ENCODE peak calls at places on chromosome 19, in five cellular contexts. X is CD8-positive, alpha-beta T cell; G is testis; R is epithelial cell of esophagus; B is pancreas. V is an unnamed sample.

GRCh38 chr19:343451-343931 is 1.1 kb downstream of the MIER2 start:
- DNase-seq in B (no peak), R (peak), G (no peak), X (no peak), V (no peak)

GRCh38 chr19:5031231-5032100 is 62.6 kb downstream of the KDM4B start:
- DNase-seq in B (peak), X (peak), R (peak), G (peak), V (peak)

GRCh38 chr19:12975221-12975756 is 5.9 kb downstream of the DAND5 start:
- DNase-seq in G (no peak), X (no peak), B (no peak), R (no peak), V (no peak)

GRCh38 chr19:46840157-46840942 is 10.3 kb downstream of the AP2S1 start:
- DNase-seq in G (peak), R (peak), B (no peak), X (no peak), V (peak)

GRCh38 chr19:40070058-40070457 is 14.0 kb upstream of the ZNF780B start:
- DNase-seq in R (no peak), B (no peak), G (no peak), X (no peak), V (no peak)

GRCh38 chr19:39154084-39154625 is 28.6 kb downstream of the PAK4 start:
- DNase-seq in G (no peak), R (peak), B (no peak), X (no peak), V (no peak)

GRCh38 chr19:17687857-17688784 is at the start of gene UNC13A:
- DNase-seq in X (peak), G (peak), R (peak), B (peak), V (peak)

GRCh38 chr19:1445185-1445931 is 4.6 kb upstream of the APC2 start:
- DNase-seq in R (peak), G (peak), X (peak), B (no peak), V (peak)

GRCh38 chr19:37855098-37855497 is 51.3 kb downstream of the WDR87 start:
- DNase-seq in X (peak), B (peak), R (peak), G (peak), V (peak)

GRCh38 chr19:16920816-16921529 is 32.2 kb downstream of the F2RL3 start:
- DNase-seq in B (no peak), R (peak), X (no peak), G (no peak), V (no peak)

GRCh38 chr19:18470153-18470552 is 32.2 kb upstream of the ISYNA1 start:
- DNase-seq in R (no peak), X (no peak), G (no peak), B (no peak), V (peak)

GRCh38 chr19:40798997-40799557 is at the start of gene EGLN2:
- DNase-seq in R (no peak), G (no peak), X (no peak), B (no peak), V (no peak)

GRCh38 chr19:16814526-16815100 is 14.6 kb upstream of the SIN3B start:
- DNase-seq in R (peak), G (no peak), X (no peak), B (no peak), V (no peak)

GRCh38 chr19:47313754-47314133 is 4.1 kb downstream of the C5AR1 start:
- DNase-seq in R (no peak), X (no peak), B (no peak), G (no peak), V (no peak)

GRCh38 chr19:2810141-2811091 is 9.3 kb upstream of the ZNF554 start:
- DNase-seq in G (no peak), B (no peak), R (no peak), X (no peak), V (no peak)

GRCh38 chr19:56547535-56547934 is 8.8 kb downstream of the ZFP28 start:
- DNase-seq in X (no peak), R (no peak), G (no peak), B (no peak), V (no peak)
- TF ChIP-seq CTCF in X (no peak), R (no peak), G (no peak), B (no peak), V (peak)

DNA sequence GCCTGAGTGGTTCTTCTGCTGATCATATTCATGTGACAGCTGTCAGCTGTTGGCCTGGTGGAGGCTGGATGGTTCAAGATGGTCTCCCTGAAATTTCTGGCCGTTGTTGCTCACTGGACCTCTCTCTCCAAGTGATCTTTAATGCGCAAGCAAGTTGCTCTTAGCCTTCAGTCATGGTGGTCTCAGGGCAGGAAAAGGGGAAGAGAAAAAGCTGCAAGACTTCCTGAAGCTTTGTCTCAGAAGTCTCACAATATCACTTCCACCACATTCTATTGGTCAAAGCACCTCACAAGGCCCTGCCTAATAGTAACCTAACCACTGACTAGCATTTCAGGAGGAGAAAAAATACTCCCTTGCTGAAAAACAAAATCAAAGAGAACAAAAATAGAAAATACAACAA is 1.6 kb upstream of the ZNF567 start:
- DNase-seq in R (no peak), X (no peak), G (no peak), B (no peak), V (no peak)
- H3K4me3 ChIP-seq in R (no peak), X (no peak), G (no peak), B (no peak), V (no peak)

DNA sequence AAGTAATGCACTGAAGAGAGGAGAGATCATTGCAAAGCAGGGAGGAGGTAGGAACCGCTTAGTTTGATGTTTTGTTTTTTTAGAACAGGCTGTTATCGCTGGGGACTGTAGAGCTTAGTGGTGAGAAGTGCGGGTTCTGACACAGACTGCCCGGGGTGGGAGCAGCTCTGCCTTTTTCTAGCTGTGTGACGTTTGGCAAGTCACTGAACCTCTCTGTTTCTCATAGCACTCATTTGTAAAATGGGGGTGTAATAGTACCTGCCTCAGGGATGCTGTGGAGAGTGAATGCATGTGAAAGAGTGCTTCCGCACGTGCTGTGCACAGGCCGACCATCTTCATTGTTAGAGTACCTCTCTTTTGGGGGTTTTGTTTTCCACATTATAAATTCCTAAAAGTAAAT is 19.3 kb downstream of the PRAM1 start:
- DNase-seq in R (no peak), B (no peak), G (no peak), X (no peak), V (no peak)
- TF ChIP-seq CTCF in R (no peak), B (no peak), G (no peak), X (no peak), V (no peak)

GRCh38 chr19:19721896-19722295 is 11.0 kb downstream of the ZNF14 start:
- DNase-seq in G (no peak), B (no peak), X (no peak), R (no peak), V (no peak)
- H3K4me3 ChIP-seq in G (no peak), B (no peak), X (no peak), R (no peak), V (no peak)

GRCh38 chr19:42327381-42327780 is 1.9 kb downstream of the MEGF8 start:
- DNase-seq in B (no peak), X (no peak), G (no peak), R (no peak), V (no peak)

GRCh38 chr19:42326969-42327368 is 1.5 kb downstream of the MEGF8 start:
- DNase-seq in G (no peak), X (no peak), R (no peak), B (no peak), V (no peak)

GRCh38 chr19:42324655-42325307 is 654 bp upstream of the MEGF8 start:
- DNase-seq in R (no peak), X (no peak), B (peak), G (no peak), V (no peak)

GRCh38 chr19:42325308-42325895 is at the start of gene MEGF8:
- DNase-seq in B (peak), X (peak), R (peak), G (peak), V (peak)

GRCh38 chr19:42325896-42326771 is 699 bp downstream of the MEGF8 start:
- DNase-seq in R (no peak), X (no peak), G (no peak), B (peak), V (no peak)
- TF ChIP-seq CTCF in R (no peak), X (no peak), G (no peak), B (no peak), V (no peak)

DNA sequence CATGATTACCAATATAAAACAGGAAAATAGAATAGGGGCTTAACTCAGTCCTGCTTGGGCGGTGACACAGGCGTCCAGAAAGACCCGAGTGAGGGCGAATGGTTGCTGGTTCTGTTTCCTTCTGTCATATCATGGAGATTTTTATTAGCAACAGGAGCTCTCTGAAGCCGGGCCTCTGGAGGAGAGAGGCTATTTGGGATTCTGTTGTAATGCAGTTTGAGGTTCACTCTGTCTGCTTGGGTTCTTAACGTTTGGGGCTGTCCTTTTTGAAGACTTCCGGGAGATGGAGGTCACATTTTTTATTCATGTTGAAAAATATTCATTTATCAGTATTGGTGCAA is 115.7 kb upstream of the ZNF536 start:
- DNase-seq in R (no peak), G (no peak), B (no peak), X (no peak), V (no peak)
- H3K4me3 ChIP-seq in R (no peak), G (no peak), B (no peak), X (no peak), V (no peak)

DNA sequence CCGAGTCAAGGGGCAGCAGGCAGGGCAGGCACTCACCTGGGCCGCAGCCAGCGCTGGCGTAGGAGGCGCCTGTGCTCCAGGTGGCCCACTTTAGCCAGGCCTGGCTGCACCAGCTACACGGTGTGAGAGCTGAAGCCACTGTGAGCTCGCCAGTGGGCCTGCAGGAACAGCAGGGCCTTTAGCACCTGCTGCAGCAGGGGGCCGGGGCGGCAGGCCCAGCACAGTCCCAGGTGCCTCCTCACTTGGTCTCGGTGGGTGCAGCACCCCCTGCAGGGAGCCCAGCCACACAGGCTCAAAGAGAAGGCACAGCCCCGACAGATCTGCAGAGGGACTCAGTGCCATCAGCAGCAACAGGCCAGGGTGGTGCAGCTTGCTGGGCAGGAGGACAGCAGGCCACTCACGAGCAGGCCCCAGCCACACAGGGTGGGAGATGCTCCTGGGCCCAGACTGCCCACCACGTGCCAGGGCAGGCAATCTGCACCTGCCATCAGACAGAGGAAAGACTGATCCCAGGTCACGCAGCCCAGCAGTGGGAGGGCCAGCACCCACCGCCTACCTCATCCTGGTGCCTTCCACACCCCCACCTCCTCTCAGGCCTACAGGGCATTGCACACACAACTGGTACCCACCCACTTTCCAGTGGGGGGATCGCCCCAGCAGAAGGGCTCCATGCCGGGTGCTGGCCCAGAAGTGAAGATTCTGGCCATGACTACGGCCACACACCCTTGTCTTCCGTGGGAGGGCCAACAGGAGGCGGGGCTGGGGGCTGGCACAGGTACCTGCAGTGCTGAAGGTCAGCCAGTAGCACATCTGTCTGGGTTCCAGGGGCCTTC is 15.8 kb downstream of the ARHGAP33 start:
- DNase-seq in B (peak), X (no peak), R (no peak), G (no peak), V (no peak)
- TF ChIP-seq CTCF in B (no peak), X (no peak), R (no peak), G (no peak), V (no peak)

GRCh38 chr19:10026744-10027143 is 13.5 kb downstream of the RDH8 start:
- DNase-seq in X (no peak), B (no peak), G (no peak), R (no peak), V (no peak)

GRCh38 chr19:10021446-10021845 is 8.2 kb downstream of the RDH8 start:
- DNase-seq in B (no peak), R (no peak), G (no peak), X (no peak), V (no peak)

GRCh38 chr19:10021863-10022262 is 8.6 kb downstream of the RDH8 start:
- DNase-seq in B (no peak), R (no peak), X (no peak), G (no peak), V (no peak)

DNA sequence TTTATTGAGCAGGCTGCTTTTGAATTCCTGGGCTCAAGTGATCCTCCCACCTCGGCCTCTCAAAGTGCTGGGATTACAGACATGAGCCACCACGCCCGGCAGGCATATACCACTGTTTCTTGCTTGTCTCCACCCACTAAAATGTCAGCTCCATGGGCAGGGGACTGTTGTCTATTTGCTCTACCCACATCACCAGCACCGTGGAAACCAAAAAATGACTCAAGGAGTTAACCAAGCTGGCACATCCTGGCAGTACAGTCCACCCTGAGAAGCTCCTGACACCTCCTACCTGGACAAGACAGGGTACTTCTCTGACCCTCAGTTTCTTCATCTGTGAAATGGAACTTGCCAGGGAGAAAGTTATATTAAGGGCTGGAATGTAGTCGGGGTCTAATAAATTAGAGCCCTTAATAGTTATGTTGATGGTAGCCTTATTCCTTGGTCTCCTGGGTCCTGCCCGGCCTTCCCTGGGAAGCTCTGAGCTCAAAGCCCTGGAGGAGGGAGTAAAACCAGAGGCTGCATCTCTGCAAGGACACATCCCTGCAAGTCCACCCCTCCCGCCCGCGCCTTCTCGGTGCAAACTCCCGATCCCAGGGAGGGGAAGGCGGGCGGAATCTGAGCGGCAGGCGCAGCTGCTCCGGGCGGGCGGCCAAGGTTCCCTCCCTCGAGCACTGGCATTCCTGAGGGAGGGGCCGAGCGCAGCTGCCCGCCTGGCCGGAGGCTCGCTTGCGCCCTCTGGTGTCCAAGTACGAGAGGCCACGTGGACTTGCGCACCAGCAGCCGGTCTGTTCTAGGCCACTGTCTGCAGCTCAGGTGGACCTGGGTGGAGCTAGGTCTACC is 14.1 kb downstream of the RDH8 start:
- DNase-seq in B (peak), X (peak), R (peak), G (peak), V (peak)
- H3K4me3 ChIP-seq in B (no peak), X (no peak), R (no peak), G (no peak), V (peak)

GRCh38 chr19:28456708-28457320 is 756.1 kb downstream of the UQCRFS1 start:
- DNase-seq in X (no peak), R (no peak), B (no peak), G (no peak), V (no peak)

GRCh38 chr19:28457620-28458019 is 755.3 kb downstream of the UQCRFS1 start:
- DNase-seq in B (no peak), G (no peak), X (no peak), R (no peak), V (no peak)

GRCh38 chr19:28449803-28450202 is 763.1 kb downstream of the UQCRFS1 start:
- DNase-seq in X (no peak), G (no peak), R (no peak), B (no peak), V (no peak)

GRCh38 chr19:28456264-28456663 is 756.7 kb downstream of the UQCRFS1 start:
- DNase-seq in R (no peak), B (no peak), X (no peak), G (no peak), V (no peak)

DNA sequence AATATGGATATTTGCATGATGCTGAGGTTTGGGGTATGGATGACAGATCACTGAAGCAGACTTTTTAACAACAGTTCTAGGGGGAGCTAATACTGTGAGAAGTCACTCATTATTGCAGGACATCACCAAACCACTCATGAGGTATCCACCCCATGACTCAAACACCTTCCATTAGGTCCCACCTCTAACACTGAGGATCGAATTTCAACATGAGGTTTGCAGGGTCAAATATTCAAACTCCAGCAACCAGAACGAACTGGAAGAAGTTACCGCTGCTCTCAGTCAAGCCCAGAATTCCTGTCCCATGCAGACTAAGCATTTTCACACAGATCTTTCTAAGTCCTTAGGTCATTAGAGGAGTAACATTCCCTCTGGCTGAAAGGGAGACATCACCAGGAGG is 758.9 kb downstream of the UQCRFS1 start:
- DNase-seq in B (no peak), G (no peak), X (no peak), R (no peak), V (no peak)
- TF ChIP-seq CTCF in B (no peak), G (no peak), X (no peak), R (no peak), V (no peak)

V was measured in heart right ventricle.